ENCODE peak calls at places on chromosomes 12 and 14, in nine cellular contexts. One of them, this sample, is unnamed.

GRCh38 chr14:90532826-90533525 is 136.1 kb downstream of the CALM1 start:
- DNase-seq in GM23338: no peak
- DNase-seq in NCI-H2171 treated with DMSO at 0.1 percent for 48 hours: no peak
- DNase-seq in ACHN: no peak
- DNase-seq in activated naive CD4-positive, alpha-beta T cell: no peak
- DNase-seq in AG09319: no peak
- DNase-seq in HT1080: no peak
- DNase-seq in neuronal stem cell: no peak
- DNase-seq in iris pigment epithelial cell: no peak
- DNase-seq in this sample: no peak

GRCh38 chr12:93803408-93803807 is 126.2 kb downstream of the CRADD start:
- DNase-seq in ACHN: no peak
- DNase-seq in GM23338: no peak
- DNase-seq in AG09319: peak
- DNase-seq in NCI-H2171 treated with DMSO at 0.1 percent for 48 hours: peak
- DNase-seq in HT1080: peak
- DNase-seq in iris pigment epithelial cell: peak
- DNase-seq in neuronal stem cell: no peak
- DNase-seq in activated naive CD4-positive, alpha-beta T cell: no peak
- DNase-seq in this sample: no peak

GRCh38 chr14:96176811-96177211 is 27.8 kb upstream of the BDKRB2 start:
- DNase-seq in AG09319: peak
- DNase-seq in HT1080: no peak
- DNase-seq in ACHN: no peak
- DNase-seq in iris pigment epithelial cell: peak
- DNase-seq in GM23338: no peak
- DNase-seq in NCI-H2171 treated with DMSO at 0.1 percent for 48 hours: peak
- DNase-seq in neuronal stem cell: no peak
- DNase-seq in activated naive CD4-positive, alpha-beta T cell: no peak
- DNase-seq in this sample: no peak

GRCh38 chr14:102573591-102574046 is 18.8 kb upstream of the RCOR1 start:
- DNase-seq in ACHN: no peak
- DNase-seq in activated naive CD4-positive, alpha-beta T cell: no peak
- DNase-seq in GM23338: no peak
- DNase-seq in AG09319: no peak
- DNase-seq in neuronal stem cell: no peak
- DNase-seq in NCI-H2171 treated with DMSO at 0.1 percent for 48 hours: no peak
- DNase-seq in iris pigment epithelial cell: no peak
- DNase-seq in HT1080: no peak
- DNase-seq in this sample: no peak

GRCh38 chr12:52415870-52416750 is 10.0 kb upstream of the KRT82 start:
- DNase-seq in NCI-H2171 treated with DMSO at 0.1 percent for 48 hours: peak
- DNase-seq in HT1080: peak
- DNase-seq in neuronal stem cell: no peak
- DNase-seq in GM23338: no peak
- DNase-seq in ACHN: no peak
- DNase-seq in iris pigment epithelial cell: peak
- DNase-seq in activated naive CD4-positive, alpha-beta T cell: no peak
- DNase-seq in AG09319: peak
- DNase-seq in this sample: no peak

GRCh38 chr14:24332094-24332983 is 2.5 kb downstream of the ADCY4 start:
- DNase-seq in NCI-H2171 treated with DMSO at 0.1 percent for 48 hours: peak
- DNase-seq in AG09319: no peak
- DNase-seq in iris pigment epithelial cell: peak
- DNase-seq in activated naive CD4-positive, alpha-beta T cell: peak
- DNase-seq in ACHN: peak
- DNase-seq in neuronal stem cell: no peak
- DNase-seq in GM23338: peak
- DNase-seq in HT1080: no peak
- DNase-seq in this sample: no peak

GRCh38 chr14:76467843-76468242 is 91.9 kb downstream of the ESRRB start:
- DNase-seq in neuronal stem cell: no peak
- DNase-seq in HT1080: no peak
- DNase-seq in AG09319: no peak
- DNase-seq in iris pigment epithelial cell: no peak
- DNase-seq in GM23338: no peak
- DNase-seq in NCI-H2171 treated with DMSO at 0.1 percent for 48 hours: peak
- DNase-seq in activated naive CD4-positive, alpha-beta T cell: no peak
- DNase-seq in ACHN: no peak
- DNase-seq in this sample: no peak

GRCh38 chr14:94893411-94894160 is 123.7 kb upstream of the GSC start:
- DNase-seq in AG09319: no peak
- DNase-seq in neuronal stem cell: peak
- DNase-seq in GM23338: no peak
- DNase-seq in iris pigment epithelial cell: no peak
- DNase-seq in activated naive CD4-positive, alpha-beta T cell: no peak
- DNase-seq in ACHN: no peak
- DNase-seq in NCI-H2171 treated with DMSO at 0.1 percent for 48 hours: no peak
- DNase-seq in HT1080: no peak
- DNase-seq in this sample: no peak

GRCh38 chr14:96206461-96206860 is 1.8 kb downstream of the BDKRB2 start:
- DNase-seq in AG09319: no peak
- DNase-seq in HT1080: no peak
- DNase-seq in GM23338: no peak
- DNase-seq in NCI-H2171 treated with DMSO at 0.1 percent for 48 hours: no peak
- DNase-seq in iris pigment epithelial cell: no peak
- DNase-seq in ACHN: no peak
- DNase-seq in neuronal stem cell: no peak
- DNase-seq in activated naive CD4-positive, alpha-beta T cell: no peak
- DNase-seq in this sample: no peak

This sample was measured in suprapubic skin.